ENCODE peak calls at places on chromosomes 1 and 21, in nine cellular contexts. T, I, B, X, U, C, O, Y and F are unnamed samples.

GRCh38 chr1:63323866-63324778 is 1.8 kb downstream of the FOXD3 start:
- DNase-seq in O (no peak), X (no peak), Y (no peak), T (no peak), C (no peak), U (no peak), I (no peak), B (no peak), F (no peak)

GRCh38 chr1:109432336-109432735 is 6.1 kb upstream of the PSMA5 start:
- DNase-seq in U (no peak), B (peak; percentile 71), C (no peak), I (peak; percentile 26), X (no peak), T (no peak), Y (peak; percentile 63), O (no peak), F (no peak)

GRCh38 chr1:110375490-110375889 is 15.3 kb downstream of the SLC16A4 start:
- DNase-seq in B (no peak), T (no peak), Y (no peak), C (no peak), O (no peak), I (no peak), U (no peak), X (no peak), F (no peak)

GRCh38 chr1:8416857-8417256 is 98.9 kb downstream of the SLC45A1 start:
- DNase-seq in U (no peak), T (no peak), X (no peak), C (no peak), I (no peak), B (no peak), Y (no peak), O (no peak), F (no peak)

GRCh38 chr1:91643431-91643830 is 142.8 kb downstream of the CDC7 start:
- DNase-seq in I (no peak), C (no peak), O (no peak), T (no peak), B (no peak), U (no peak), X (no peak), Y (no peak), F (no peak)

GRCh38 chr1:190175320-190175719 is 302.3 kb downstream of the BRINP3 start:
- DNase-seq in C (peak; percentile 61), I (no peak), U (no peak), B (no peak), X (no peak), Y (no peak), T (no peak), O (no peak), F (no peak)

GRCh38 chr1:62237361-62237760 is 42.7 kb downstream of the L1TD1 start:
- DNase-seq in O (no peak), C (no peak), X (no peak), I (no peak), B (peak; percentile 32), T (peak; percentile 74), Y (peak; percentile 26), U (no peak), F (no peak)

GRCh38 chr1:246503341-246503740 is 3.7 kb downstream of the SMYD3 start:
- DNase-seq in I (peak; percentile 20), O (no peak), U (no peak), X (no peak), B (peak; percentile 19), T (no peak), C (peak; percentile 41), Y (no peak), F (no peak)

GRCh38 chr1:155940531-155940992 is 876 bp upstream of the RXFP4 start:
- DNase-seq in O (peak; percentile 16), B (no peak), I (peak; percentile 47), X (no peak), Y (no peak), C (peak; percentile 27), U (peak; percentile 75), T (no peak), F (peak; percentile 45)

GRCh38 chr1:226029568-226030225 is 30.6 kb upstream of the SDE2 start:
- DNase-seq in O (no peak), C (no peak), X (no peak), I (no peak), B (no peak), Y (no peak), T (no peak), U (no peak), F (no peak)

GRCh38 chr1:89629146-89629545 is 3.8 kb upstream of the LRRC8C start:
- DNase-seq in C (no peak), O (no peak), U (no peak), X (no peak), I (no peak), Y (no peak), B (no peak), T (no peak), F (no peak)

GRCh38 chr1:77068013-77068412 is 151.2 kb downstream of the PIGK start:
- DNase-seq in B (no peak), I (no peak), X (no peak), O (no peak), U (no peak), T (peak; percentile 93), C (no peak), Y (no peak), F (no peak)

GRCh38 chr1:115164484-115164883 is 75.2 kb upstream of the TSPAN2 start:
- DNase-seq in U (no peak), T (no peak), Y (no peak), I (no peak), O (no peak), B (no peak), X (no peak), C (peak; percentile 31), F (no peak)

GRCh38 chr1:60504206-60504868 is 430.8 kb upstream of the C1orf87 start:
- DNase-seq in X (no peak), U (no peak), O (no peak), B (no peak), T (no peak), C (no peak), I (no peak), Y (no peak), F (no peak)

GRCh38 chr1:117268926-117269378 is 58.2 kb upstream of the VTCN1 start:
- DNase-seq in U (no peak), I (no peak), Y (no peak), T (no peak), O (no peak), B (no peak), X (no peak), C (no peak), F (no peak)

GRCh38 chr1:31703431-31704260 is at the start of gene COL16A1:
- DNase-seq in B (peak; percentile 88), C (peak; percentile 49), X (no peak), T (peak; percentile 23), O (no peak), I (no peak), Y (peak; percentile 90), U (peak; percentile 78), F (no peak)

GRCh38 chr21:29170935-29171334 is 40.5 kb downstream of the MAP3K7CL start:
- DNase-seq in O (no peak), I (no peak), X (no peak), B (no peak), C (no peak), T (no peak), U (no peak), Y (no peak), F (no peak)

GRCh38 chr21:43299441-43300277 is 127.3 kb downstream of the SIK1 start:
- DNase-seq in I (no peak), T (no peak), Y (no peak), C (no peak), U (no peak), X (no peak), B (no peak), O (no peak), F (no peak)

GRCh38 chr1:230155021-230155420 is 88.0 kb downstream of the GALNT2 start:
- DNase-seq in C (no peak), I (no peak), B (no peak), T (no peak), X (no peak), U (no peak), O (no peak), Y (no peak), F (no peak)

GRCh38 chr1:207004931-207005830 is 27.4 kb downstream of the C1orf116 start:
- DNase-seq in T (peak; percentile 39), U (peak; percentile 32), Y (peak; percentile 80), X (peak; percentile 19), I (peak; percentile 59), C (peak; percentile 70), O (peak; percentile 62), B (peak; percentile 75), F (no peak)

GRCh38 chr1:192983349-192983980 is 75.7 kb downstream of the UCHL5 start:
- DNase-seq in Y (no peak), U (no peak), C (no peak), T (no peak), X (no peak), B (no peak), I (no peak), O (no peak), F (no peak)

GRCh38 chr1:8302181-8302681 is 15.7 kb upstream of the SLC45A1 start:
- DNase-seq in U (no peak), I (no peak), O (no peak), B (no peak), X (no peak), T (no peak), C (peak; percentile 73), Y (no peak), F (no peak)

GRCh38 chr1:77200806-77201205 is 18.4 kb downstream of the PIGK start:
- DNase-seq in U (no peak), B (no peak), Y (no peak), I (no peak), T (no peak), O (no peak), X (no peak), C (peak; percentile 54), F (no peak)

GRCh38 chr1:10456661-10457060 is 6.8 kb downstream of the CORT start:
- DNase-seq in O (no peak), Y (no peak), I (no peak), X (no peak), C (no peak), B (no peak), T (peak; percentile 69), U (no peak), F (no peak)

GRCh38 chr1:22332166-22332717 is 119.4 kb upstream of the ZBTB40 start:
- DNase-seq in U (no peak), I (no peak), X (no peak), O (no peak), T (no peak), B (no peak), Y (peak; percentile 54), C (no peak), F (no peak)

GRCh38 chr1:161198206-161198876 is 513 bp downstream of the ADAMTS4 start:
- DNase-seq in U (no peak), Y (peak; percentile 47), T (no peak), B (peak; percentile 27), X (no peak), O (no peak), C (no peak), I (no peak), F (no peak)